ENCODE peak calls at places on chromosome 10, in five cellular contexts. One of them, this sample, is unnamed.

GRCh38 chr10:100748251-100749058 is 3.1 kb downstream of the PAX2 start:
- DNase-seq in SJSA1: no peak
- DNase-seq in activated T-helper 1 cell treated with anti-CD3 and anti-CD28 coated beads, Interleukin-12 subunit alpha, Interleukin-12 subunit beta, Interleukin-2, Interleukin-4 antibody, amounts not matched to agents 30 ng/mL and 10 ng/mL and 1 ng/mL, durations not matched to agents 14 hours and 24 hours and 36 hours: no peak
- DNase-seq in stimulated activated CD4-positive, alpha-beta T cell treated with anti-CD3 and anti-CD28 coated beads, Interleukin-2, amount 100 ng/mL, for 24 hours: no peak
- DNase-seq in Karpas-422: no peak
- DNase-seq in this sample: no peak

GRCh38 chr10:34954142-34954541 is 136.0 kb downstream of the CUL2 start:
- DNase-seq in SJSA1: no peak
- DNase-seq in activated T-helper 1 cell treated with anti-CD3 and anti-CD28 coated beads, Interleukin-12 subunit alpha, Interleukin-12 subunit beta, Interleukin-2, Interleukin-4 antibody, amounts not matched to agents 30 ng/mL and 10 ng/mL and 1 ng/mL, durations not matched to agents 14 hours and 24 hours and 36 hours: no peak
- DNase-seq in stimulated activated CD4-positive, alpha-beta T cell treated with anti-CD3 and anti-CD28 coated beads, Interleukin-2, amount 100 ng/mL, for 24 hours: no peak
- DNase-seq in Karpas-422: no peak
- DNase-seq in this sample: no peak

GRCh38 chr10:115432188-115432819 is 339.1 kb downstream of the ATRNL1 start:
- DNase-seq in SJSA1: no peak
- DNase-seq in activated T-helper 1 cell treated with anti-CD3 and anti-CD28 coated beads, Interleukin-12 subunit alpha, Interleukin-12 subunit beta, Interleukin-2, Interleukin-4 antibody, amounts not matched to agents 30 ng/mL and 10 ng/mL and 1 ng/mL, durations not matched to agents 14 hours and 24 hours and 36 hours: no peak
- DNase-seq in stimulated activated CD4-positive, alpha-beta T cell treated with anti-CD3 and anti-CD28 coated beads, Interleukin-2, amount 100 ng/mL, for 24 hours: no peak
- DNase-seq in Karpas-422: peak
- DNase-seq in this sample: no peak

GRCh38 chr10:49309691-49310371 is 10.9 kb downstream of the C10orf71 start:
- DNase-seq in SJSA1: no peak
- DNase-seq in activated T-helper 1 cell treated with anti-CD3 and anti-CD28 coated beads, Interleukin-12 subunit alpha, Interleukin-12 subunit beta, Interleukin-2, Interleukin-4 antibody, amounts not matched to agents 30 ng/mL and 10 ng/mL and 1 ng/mL, durations not matched to agents 14 hours and 24 hours and 36 hours: peak
- DNase-seq in stimulated activated CD4-positive, alpha-beta T cell treated with anti-CD3 and anti-CD28 coated beads, Interleukin-2, amount 100 ng/mL, for 24 hours: no peak
- DNase-seq in Karpas-422: no peak
- DNase-seq in this sample: no peak

GRCh38 chr10:72605137-72605536 is 20.7 kb downstream of the MICU1 start:
- DNase-seq in SJSA1: no peak
- DNase-seq in activated T-helper 1 cell treated with anti-CD3 and anti-CD28 coated beads, Interleukin-12 subunit alpha, Interleukin-12 subunit beta, Interleukin-2, Interleukin-4 antibody, amounts not matched to agents 30 ng/mL and 10 ng/mL and 1 ng/mL, durations not matched to agents 14 hours and 24 hours and 36 hours: no peak
- DNase-seq in stimulated activated CD4-positive, alpha-beta T cell treated with anti-CD3 and anti-CD28 coated beads, Interleukin-2, amount 100 ng/mL, for 24 hours: no peak
- DNase-seq in Karpas-422: no peak
- DNase-seq in this sample: no peak

GRCh38 chr10:77925795-77926565 is 575 bp downstream of the DLG5 start:
- DNase-seq in SJSA1: no peak
- DNase-seq in activated T-helper 1 cell treated with anti-CD3 and anti-CD28 coated beads, Interleukin-12 subunit alpha, Interleukin-12 subunit beta, Interleukin-2, Interleukin-4 antibody, amounts not matched to agents 30 ng/mL and 10 ng/mL and 1 ng/mL, durations not matched to agents 14 hours and 24 hours and 36 hours: peak
- DNase-seq in stimulated activated CD4-positive, alpha-beta T cell treated with anti-CD3 and anti-CD28 coated beads, Interleukin-2, amount 100 ng/mL, for 24 hours: peak
- DNase-seq in Karpas-422: no peak
- DNase-seq in this sample: no peak

GRCh38 chr10:131187886-131188285 is 123.6 kb downstream of the TCERG1L start:
- DNase-seq in SJSA1: no peak
- DNase-seq in activated T-helper 1 cell treated with anti-CD3 and anti-CD28 coated beads, Interleukin-12 subunit alpha, Interleukin-12 subunit beta, Interleukin-2, Interleukin-4 antibody, amounts not matched to agents 30 ng/mL and 10 ng/mL and 1 ng/mL, durations not matched to agents 14 hours and 24 hours and 36 hours: no peak
- DNase-seq in stimulated activated CD4-positive, alpha-beta T cell treated with anti-CD3 and anti-CD28 coated beads, Interleukin-2, amount 100 ng/mL, for 24 hours: no peak
- DNase-seq in Karpas-422: no peak
- DNase-seq in this sample: no peak

GRCh38 chr10:113979378-113979777 is 64.3 kb upstream of the ADRB1 start:
- DNase-seq in SJSA1: no peak
- DNase-seq in activated T-helper 1 cell treated with anti-CD3 and anti-CD28 coated beads, Interleukin-12 subunit alpha, Interleukin-12 subunit beta, Interleukin-2, Interleukin-4 antibody, amounts not matched to agents 30 ng/mL and 10 ng/mL and 1 ng/mL, durations not matched to agents 14 hours and 24 hours and 36 hours: no peak
- DNase-seq in stimulated activated CD4-positive, alpha-beta T cell treated with anti-CD3 and anti-CD28 coated beads, Interleukin-2, amount 100 ng/mL, for 24 hours: no peak
- DNase-seq in Karpas-422: peak
- DNase-seq in this sample: no peak

GRCh38 chr10:10792681-10793080 is 225.0 kb upstream of the CELF2 start:
- DNase-seq in SJSA1: peak
- DNase-seq in activated T-helper 1 cell treated with anti-CD3 and anti-CD28 coated beads, Interleukin-12 subunit alpha, Interleukin-12 subunit beta, Interleukin-2, Interleukin-4 antibody, amounts not matched to agents 30 ng/mL and 10 ng/mL and 1 ng/mL, durations not matched to agents 14 hours and 24 hours and 36 hours: no peak
- DNase-seq in stimulated activated CD4-positive, alpha-beta T cell treated with anti-CD3 and anti-CD28 coated beads, Interleukin-2, amount 100 ng/mL, for 24 hours: no peak
- DNase-seq in Karpas-422: no peak
- DNase-seq in this sample: no peak

GRCh38 chr10:104327745-104328635 is 10.3 kb downstream of the ITPRIP start:
- DNase-seq in SJSA1: peak
- DNase-seq in activated T-helper 1 cell treated with anti-CD3 and anti-CD28 coated beads, Interleukin-12 subunit alpha, Interleukin-12 subunit beta, Interleukin-2, Interleukin-4 antibody, amounts not matched to agents 30 ng/mL and 10 ng/mL and 1 ng/mL, durations not matched to agents 14 hours and 24 hours and 36 hours: no peak
- DNase-seq in stimulated activated CD4-positive, alpha-beta T cell treated with anti-CD3 and anti-CD28 coated beads, Interleukin-2, amount 100 ng/mL, for 24 hours: no peak
- DNase-seq in Karpas-422: no peak
- DNase-seq in this sample: no peak

GRCh38 chr10:35208536-35208935 is 81.9 kb downstream of the CREM start:
- DNase-seq in SJSA1: no peak
- DNase-seq in activated T-helper 1 cell treated with anti-CD3 and anti-CD28 coated beads, Interleukin-12 subunit alpha, Interleukin-12 subunit beta, Interleukin-2, Interleukin-4 antibody, amounts not matched to agents 30 ng/mL and 10 ng/mL and 1 ng/mL, durations not matched to agents 14 hours and 24 hours and 36 hours: peak
- DNase-seq in stimulated activated CD4-positive, alpha-beta T cell treated with anti-CD3 and anti-CD28 coated beads, Interleukin-2, amount 100 ng/mL, for 24 hours: peak
- DNase-seq in Karpas-422: no peak
- DNase-seq in this sample: no peak

GRCh38 chr10:74337330-74338016 is 186.5 kb downstream of the ADK start:
- DNase-seq in SJSA1: peak
- DNase-seq in activated T-helper 1 cell treated with anti-CD3 and anti-CD28 coated beads, Interleukin-12 subunit alpha, Interleukin-12 subunit beta, Interleukin-2, Interleukin-4 antibody, amounts not matched to agents 30 ng/mL and 10 ng/mL and 1 ng/mL, durations not matched to agents 14 hours and 24 hours and 36 hours: no peak
- DNase-seq in stimulated activated CD4-positive, alpha-beta T cell treated with anti-CD3 and anti-CD28 coated beads, Interleukin-2, amount 100 ng/mL, for 24 hours: no peak
- DNase-seq in Karpas-422: no peak
- DNase-seq in this sample: no peak

GRCh38 chr10:86083664-86084175 is 282.9 kb downstream of the GRID1 start:
- DNase-seq in SJSA1: no peak
- DNase-seq in activated T-helper 1 cell treated with anti-CD3 and anti-CD28 coated beads, Interleukin-12 subunit alpha, Interleukin-12 subunit beta, Interleukin-2, Interleukin-4 antibody, amounts not matched to agents 30 ng/mL and 10 ng/mL and 1 ng/mL, durations not matched to agents 14 hours and 24 hours and 36 hours: no peak
- DNase-seq in stimulated activated CD4-positive, alpha-beta T cell treated with anti-CD3 and anti-CD28 coated beads, Interleukin-2, amount 100 ng/mL, for 24 hours: no peak
- DNase-seq in Karpas-422: no peak
- DNase-seq in this sample: no peak

GRCh38 chr10:113426181-113426837 is 126.5 kb upstream of the HABP2 start:
- DNase-seq in SJSA1: no peak
- DNase-seq in activated T-helper 1 cell treated with anti-CD3 and anti-CD28 coated beads, Interleukin-12 subunit alpha, Interleukin-12 subunit beta, Interleukin-2, Interleukin-4 antibody, amounts not matched to agents 30 ng/mL and 10 ng/mL and 1 ng/mL, durations not matched to agents 14 hours and 24 hours and 36 hours: no peak
- DNase-seq in stimulated activated CD4-positive, alpha-beta T cell treated with anti-CD3 and anti-CD28 coated beads, Interleukin-2, amount 100 ng/mL, for 24 hours: no peak
- DNase-seq in Karpas-422: no peak
- DNase-seq in this sample: no peak

GRCh38 chr10:13614530-13615332 is 28.0 kb downstream of the PRPF18 start:
- DNase-seq in SJSA1: peak
- DNase-seq in activated T-helper 1 cell treated with anti-CD3 and anti-CD28 coated beads, Interleukin-12 subunit alpha, Interleukin-12 subunit beta, Interleukin-2, Interleukin-4 antibody, amounts not matched to agents 30 ng/mL and 10 ng/mL and 1 ng/mL, durations not matched to agents 14 hours and 24 hours and 36 hours: no peak
- DNase-seq in stimulated activated CD4-positive, alpha-beta T cell treated with anti-CD3 and anti-CD28 coated beads, Interleukin-2, amount 100 ng/mL, for 24 hours: no peak
- DNase-seq in Karpas-422: no peak
- DNase-seq in this sample: no peak

GRCh38 chr10:89553064-89553734 is 17.8 kb upstream of the SLC16A12 start:
- DNase-seq in SJSA1: peak
- DNase-seq in activated T-helper 1 cell treated with anti-CD3 and anti-CD28 coated beads, Interleukin-12 subunit alpha, Interleukin-12 subunit beta, Interleukin-2, Interleukin-4 antibody, amounts not matched to agents 30 ng/mL and 10 ng/mL and 1 ng/mL, durations not matched to agents 14 hours and 24 hours and 36 hours: no peak
- DNase-seq in stimulated activated CD4-positive, alpha-beta T cell treated with anti-CD3 and anti-CD28 coated beads, Interleukin-2, amount 100 ng/mL, for 24 hours: no peak
- DNase-seq in Karpas-422: no peak
- DNase-seq in this sample: no peak

GRCh38 chr10:49179699-49180511 is 8.3 kb downstream of the TMEM273 start:
- DNase-seq in SJSA1: no peak
- DNase-seq in activated T-helper 1 cell treated with anti-CD3 and anti-CD28 coated beads, Interleukin-12 subunit alpha, Interleukin-12 subunit beta, Interleukin-2, Interleukin-4 antibody, amounts not matched to agents 30 ng/mL and 10 ng/mL and 1 ng/mL, durations not matched to agents 14 hours and 24 hours and 36 hours: no peak
- DNase-seq in stimulated activated CD4-positive, alpha-beta T cell treated with anti-CD3 and anti-CD28 coated beads, Interleukin-2, amount 100 ng/mL, for 24 hours: no peak
- DNase-seq in Karpas-422: no peak
- DNase-seq in this sample: no peak

GRCh38 chr10:87545783-87546182 is 41.1 kb downstream of the MINPP1 start:
- DNase-seq in SJSA1: no peak
- DNase-seq in activated T-helper 1 cell treated with anti-CD3 and anti-CD28 coated beads, Interleukin-12 subunit alpha, Interleukin-12 subunit beta, Interleukin-2, Interleukin-4 antibody, amounts not matched to agents 30 ng/mL and 10 ng/mL and 1 ng/mL, durations not matched to agents 14 hours and 24 hours and 36 hours: no peak
- DNase-seq in stimulated activated CD4-positive, alpha-beta T cell treated with anti-CD3 and anti-CD28 coated beads, Interleukin-2, amount 100 ng/mL, for 24 hours: no peak
- DNase-seq in Karpas-422: no peak
- DNase-seq in this sample: no peak

GRCh38 chr10:120221873-120222485 is 235.0 kb upstream of the PLPP4 start:
- DNase-seq in SJSA1: peak
- DNase-seq in activated T-helper 1 cell treated with anti-CD3 and anti-CD28 coated beads, Interleukin-12 subunit alpha, Interleukin-12 subunit beta, Interleukin-2, Interleukin-4 antibody, amounts not matched to agents 30 ng/mL and 10 ng/mL and 1 ng/mL, durations not matched to agents 14 hours and 24 hours and 36 hours: no peak
- DNase-seq in stimulated activated CD4-positive, alpha-beta T cell treated with anti-CD3 and anti-CD28 coated beads, Interleukin-2, amount 100 ng/mL, for 24 hours: peak
- DNase-seq in Karpas-422: peak
- DNase-seq in this sample: no peak